ENCODE peak calls at places on chromosome 16, in six cellular contexts. M is neural crest cell, H is psoas muscle, D is lower leg skin, T is fibroblast of villous mesenchyme, O is GM20000. C is an unnamed sample.

GRCh38 chr16:68642436-68643064 is 2.6 kb upstream of the CDH3 start:
- DNase-seq in T (no peak), D (no peak), O (peak), H (no peak), M (peak), C (peak)

GRCh38 chr16:68190099-68190498 is 45.8 kb downstream of the ESRP2 start:
- DNase-seq in O (no peak), T (peak), H (no peak), D (no peak), M (no peak), C (no peak)

GRCh38 chr16:68768170-68768569 is 31.1 kb downstream of the CDH1 start:
- DNase-seq in D (no peak), M (no peak), T (no peak), H (no peak), O (no peak), C (no peak)

GRCh38 chr16:58421029-58421428 is 28.8 kb downstream of the GINS3 start:
- DNase-seq in O (no peak), H (no peak), M (no peak), D (no peak), T (no peak), C (no peak)

GRCh38 chr16:56121156-56121500 is 70.2 kb upstream of the GNAO1 start:
- DNase-seq in D (no peak), O (no peak), H (no peak), T (no peak), M (no peak), C (no peak)

GRCh38 chr16:31528726-31529397 is 1.2 kb downstream of the AHSP start:
- DNase-seq in M (no peak), H (no peak), O (no peak), T (peak), D (no peak), C (no peak)

GRCh38 chr16:15874745-15875314 is 13.6 kb downstream of the CEP20 start:
- DNase-seq in D (peak), T (peak), H (peak), O (no peak), M (peak), C (peak)

GRCh38 chr16:68490358-68490757 is 42.0 kb upstream of the SMPD3 start:
- DNase-seq in H (no peak), O (no peak), T (no peak), M (no peak), D (no peak), C (no peak)

GRCh38 chr16:86761117-86761971 is 183.0 kb downstream of the FOXL1 start:
- DNase-seq in T (peak), H (peak), M (peak), D (no peak), O (peak), C (peak)

GRCh38 chr16:30091474-30092372 is at the start of gene TBX6:
- DNase-seq in H (peak), M (peak), O (peak), D (peak), T (peak), C (peak)

GRCh38 chr16:30095166-30096078 is 591 bp downstream of the YPEL3 start:
- DNase-seq in O (peak), T (no peak), H (no peak), M (no peak), D (peak), C (no peak)

GRCh38 chr16:30090607-30091332 is 954 bp downstream of the TBX6 start:
- DNase-seq in D (no peak), M (no peak), T (no peak), O (no peak), H (no peak), C (no peak)

GRCh38 chr16:30094541-30095165 is 1.4 kb downstream of the YPEL3 start:
- DNase-seq in O (no peak), H (no peak), T (no peak), D (no peak), M (peak), C (no peak)

GRCh38 chr16:30092373-30093010 is 768 bp upstream of the TBX6 start:
- DNase-seq in D (peak), O (peak), T (peak), H (peak), M (peak), C (peak)
- TF ChIP-seq CTCF in D (no peak), O (peak), T (peak), H (peak), M (peak), C (peak)

DNA sequence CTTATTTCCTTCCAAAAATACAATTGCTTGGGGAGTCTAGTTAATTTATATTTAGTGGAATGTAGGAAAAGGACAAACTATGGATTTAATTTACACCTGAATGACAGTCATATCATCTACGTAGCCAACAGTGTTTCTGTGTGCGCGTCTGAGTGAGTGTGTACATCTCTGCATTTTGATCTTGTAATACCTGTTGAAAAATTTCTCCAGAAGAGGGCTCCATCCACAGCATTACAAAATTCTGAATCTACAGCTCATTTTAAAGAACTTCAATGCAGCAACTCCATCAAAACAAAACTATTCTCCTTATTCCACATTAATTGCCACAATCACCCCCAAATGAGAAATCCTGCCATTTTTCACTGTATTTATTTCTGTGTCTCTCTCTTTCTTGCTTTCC is 3.9 kb downstream of the CDH13 start:
- DNase-seq in D (no peak), H (no peak), O (no peak), T (peak), M (no peak), C (no peak)
- TF ChIP-seq CTCF in D (no peak), H (peak), O (no peak), T (peak), M (no peak), C (peak)

GRCh38 chr16:5056347-5056746 is 9.4 kb downstream of the C16orf89 start:
- DNase-seq in T (no peak), O (peak), M (peak), H (no peak), D (no peak), C (peak)
- TF ChIP-seq CTCF in T (peak), O (peak), M (peak), H (no peak), D (no peak), C (peak)

DNA sequence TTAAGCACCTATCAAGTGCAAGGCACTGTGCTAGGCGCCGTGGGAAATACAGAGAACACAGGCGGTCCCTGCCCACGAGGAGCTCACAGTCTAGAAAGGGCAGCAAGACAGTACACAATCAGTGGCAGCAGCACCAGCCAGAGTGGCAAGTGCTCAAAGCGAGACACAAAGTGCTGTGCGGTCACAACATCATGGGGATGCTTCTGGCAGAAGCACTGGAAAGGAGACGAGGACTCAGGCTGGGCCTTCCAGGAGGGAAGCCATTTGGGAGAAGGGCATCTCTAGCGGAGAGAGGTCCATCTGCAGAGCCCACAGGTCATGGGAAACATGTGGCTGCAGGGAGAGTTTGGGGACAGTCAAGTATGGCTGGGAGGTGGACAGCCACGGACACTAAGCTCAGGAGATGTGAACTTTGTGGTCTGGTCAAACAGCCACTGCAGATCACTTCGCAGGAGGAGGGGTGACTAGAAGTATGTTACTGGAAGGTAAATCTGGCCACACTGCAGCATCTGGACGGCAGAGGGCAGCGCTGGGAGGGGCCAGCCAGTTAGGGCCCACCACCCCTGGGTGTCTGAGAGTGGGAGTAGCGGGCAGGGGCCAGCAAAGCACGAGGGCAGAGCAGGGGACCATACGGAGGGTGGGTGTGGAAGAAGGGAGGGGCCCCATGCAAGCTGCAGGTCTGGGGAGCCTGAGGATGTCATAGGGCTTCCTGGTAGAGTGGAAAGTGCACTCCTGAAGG is 71.1 kb downstream of the N4BP1 start:
- DNase-seq in D (no peak), H (no peak), M (no peak), T (peak), O (no peak), C (no peak)
- TF ChIP-seq CTCF in D (no peak), H (no peak), M (peak), T (peak), O (no peak), C (peak)

DNA sequence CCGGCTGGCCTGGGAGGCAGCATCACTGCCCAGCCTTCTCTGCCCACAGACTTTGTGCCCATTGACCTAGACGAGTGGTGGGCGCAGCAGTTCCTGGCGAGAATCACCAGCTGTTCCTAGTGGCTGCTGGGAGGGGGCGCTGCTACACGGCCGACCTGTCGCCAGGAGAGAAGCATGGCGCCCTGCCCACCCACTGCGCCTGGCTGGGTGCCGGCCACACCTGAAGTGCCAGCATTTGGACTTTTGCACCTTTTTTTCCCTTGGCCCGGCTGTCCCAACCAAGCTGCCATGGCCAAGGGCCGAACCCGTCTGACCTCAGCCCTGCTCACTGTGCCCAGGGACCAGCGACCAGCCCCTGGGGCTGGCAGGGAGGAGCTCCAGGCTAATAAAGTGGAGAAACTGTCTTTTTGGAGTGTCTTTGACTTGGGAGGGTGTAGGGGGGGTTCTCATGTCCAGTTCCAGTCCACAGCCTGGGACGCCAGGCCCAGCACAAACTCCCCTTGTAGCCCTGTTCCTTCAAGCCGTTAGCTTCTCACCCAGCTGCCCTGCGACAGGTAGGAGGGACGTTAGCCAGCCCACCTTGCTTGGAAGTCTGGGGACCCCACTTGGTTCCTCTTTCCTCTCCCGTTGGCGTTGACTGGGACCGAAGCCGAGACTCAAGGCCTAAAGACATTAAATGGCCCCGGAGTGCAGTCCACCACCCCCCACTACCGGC is 937 bp upstream of the WDR90 start:
- DNase-seq in H (no peak), O (peak), T (no peak), D (no peak), M (no peak), C (peak)
- TF ChIP-seq CTCF in H (peak), O (peak), T (peak), D (no peak), M (peak), C (peak)

GRCh38 chr16:83937922-83938875 is 14.8 kb upstream of the OSGIN1 start:
- DNase-seq in O (no peak), H (no peak), D (no peak), T (no peak), M (no peak), C (no peak)
- TF ChIP-seq CTCF in O (no peak), H (no peak), D (no peak), T (no peak), M (no peak), C (no peak)

DNA sequence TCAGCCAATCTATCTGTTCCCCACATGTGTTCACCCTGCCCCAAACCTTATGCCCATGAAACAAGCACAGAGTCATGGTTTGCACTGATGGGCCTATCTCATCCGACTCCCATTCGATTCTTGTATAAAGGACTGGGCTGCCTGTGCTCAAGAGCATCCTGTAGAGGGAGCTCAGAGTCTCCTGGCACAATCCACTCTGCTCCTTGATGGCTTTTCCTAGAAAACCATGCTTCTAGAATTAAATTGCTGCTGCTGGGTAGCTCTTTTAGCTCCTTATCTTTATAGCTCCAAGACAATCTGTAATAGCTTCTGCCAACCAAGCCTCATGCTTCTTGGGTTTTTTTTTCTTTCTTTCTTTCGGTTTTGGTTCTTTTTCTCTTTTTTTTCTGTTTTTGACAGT is 9.7 kb downstream of the ZNF19 start:
- DNase-seq in H (no peak), M (no peak), D (no peak), T (peak), O (no peak), C (peak)
- TF ChIP-seq CTCF in H (no peak), M (peak), D (no peak), T (peak), O (no peak), C (peak)

DNA sequence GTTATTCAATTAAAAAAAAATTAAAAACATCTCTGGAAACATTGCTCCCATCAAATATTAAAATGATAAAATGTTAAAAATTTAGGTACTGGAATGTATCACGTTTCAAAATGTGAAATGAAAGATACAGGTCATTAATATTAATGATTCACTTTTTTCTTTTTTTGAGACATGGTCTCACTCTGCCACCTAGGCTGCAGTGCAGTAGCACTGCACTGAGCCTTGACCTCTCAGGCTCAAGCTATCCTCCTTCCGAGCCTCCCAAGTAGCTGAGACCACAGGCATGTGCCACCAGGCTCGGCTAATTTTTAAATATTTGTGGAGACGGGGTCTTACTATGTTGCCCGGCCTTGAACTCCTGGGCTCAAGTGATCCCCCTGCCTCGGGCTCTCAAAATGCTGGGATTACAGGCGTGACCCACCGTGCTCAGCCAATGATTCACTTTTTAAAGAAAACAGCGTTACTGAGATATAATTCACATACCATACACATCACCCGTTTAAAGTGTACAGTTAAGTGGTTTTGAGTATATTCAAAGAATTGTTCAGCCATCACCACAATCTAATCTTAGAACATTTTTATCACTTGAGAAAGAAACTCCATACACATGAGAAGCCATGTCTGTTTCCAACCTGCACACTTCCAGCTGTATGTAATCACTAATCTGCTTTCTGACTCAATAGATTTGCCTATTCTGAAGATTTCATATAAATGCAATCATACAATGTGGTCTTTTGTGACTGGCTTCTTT is 19.1 kb upstream of the NETO2 start:
- DNase-seq in D (no peak), M (no peak), O (no peak), H (no peak), T (peak), C (no peak)
- TF ChIP-seq CTCF in D (no peak), M (no peak), O (no peak), H (peak), T (no peak), C (no peak)

DNA sequence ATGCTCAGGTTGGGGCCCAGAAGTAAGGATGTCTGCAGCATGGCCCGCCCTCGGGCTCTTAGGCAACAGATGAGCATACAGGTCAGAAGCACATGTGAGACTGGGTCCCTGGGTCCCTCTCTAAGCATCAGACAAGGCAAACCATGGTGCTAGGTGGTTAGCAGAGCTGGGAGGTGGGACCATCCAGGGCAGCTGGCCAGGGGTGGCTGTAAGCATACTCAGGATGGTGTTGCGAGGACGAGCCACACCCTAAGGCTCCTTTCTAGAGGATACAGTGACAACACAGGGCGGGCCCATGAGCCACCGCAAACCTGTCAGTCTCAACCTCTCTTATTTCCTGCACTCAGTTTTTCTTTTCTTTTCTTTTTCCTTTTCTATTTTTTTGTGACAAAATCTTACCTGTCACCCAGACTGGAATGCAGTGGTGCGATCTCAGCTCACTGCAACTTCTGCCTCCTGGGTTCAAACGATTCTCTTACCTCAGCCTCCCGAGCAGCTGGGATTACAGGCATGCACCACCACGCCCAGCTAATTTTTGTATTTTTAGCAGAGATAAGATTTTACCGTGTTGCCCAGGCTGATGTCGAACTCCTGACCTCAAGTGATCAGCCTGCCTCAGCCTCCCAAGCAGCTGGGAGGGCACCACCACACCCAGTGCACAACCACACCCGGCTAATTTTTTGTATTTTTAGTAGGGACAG is 3.6 kb downstream of the FA2H start:
- DNase-seq in D (no peak), O (no peak), M (no peak), T (no peak), H (no peak), C (no peak)
- TF ChIP-seq CTCF in D (no peak), O (no peak), M (no peak), T (no peak), H (no peak), C (no peak)